ENCODE peak calls at places on chromosomes 13 and 19, in five cellular contexts. J, K, N, H and M are unnamed samples.

GRCh38 chr13:98108330-98108729 is 34.6 kb upstream of the FARP1 start:
- DNase-seq in J (no peak), K (no peak), N (no peak), H (no peak), M (peak; percentile 55)

GRCh38 chr19:16588824-16589577 is 16.8 kb upstream of the SLC35E1 start:
- DNase-seq in J (no peak), K (no peak), N (no peak), H (no peak), M (no peak)

GRCh38 chr13:49936085-49936942 is at the start of gene SPRYD7:
- DNase-seq in J (peak; percentile 100), K (peak; percentile 88), N (peak; percentile 99), H (peak; percentile 98), M (peak; percentile 98)

GRCh38 chr13:37132211-37132610 is 26.7 kb upstream of the CSNK1A1L start:
- DNase-seq in J (no peak), K (no peak), N (no peak), H (no peak), M (peak; percentile 43)

GRCh38 chr13:73248711-73249580 is 190.1 kb downstream of the KLF5 start:
- DNase-seq in J (no peak), K (no peak), N (no peak), H (peak; percentile 64), M (peak; percentile 74)

GRCh38 chr19:5016268-5016667 is 47.4 kb downstream of the KDM4B start:
- DNase-seq in J (no peak), K (no peak), N (peak; percentile 13), H (no peak), M (no peak)

GRCh38 chr19:7871280-7871529 is 3.0 kb downstream of the PRR36 start:
- DNase-seq in J (no peak), K (no peak), N (no peak), H (no peak), M (no peak)

GRCh38 chr13:25939961-25940687 is 111.7 kb downstream of the SHISA2 start:
- DNase-seq in J (no peak), K (no peak), N (no peak), H (no peak), M (no peak)

GRCh38 chr13:95185851-95186250 is 115.4 kb downstream of the ABCC4 start:
- DNase-seq in J (no peak), K (no peak), N (no peak), H (no peak), M (no peak)

GRCh38 chr19:4582980-4583842 is 23.7 kb upstream of the SEMA6B start:
- DNase-seq in J (no peak), K (no peak), N (no peak), H (no peak), M (no peak)

GRCh38 chr13:28204690-28205443 is 66.5 kb downstream of the PAN3 start:
- DNase-seq in J (no peak), K (no peak), N (no peak), H (no peak), M (no peak)

GRCh38 chr13:102830646-102831045 is 15.2 kb upstream of the ERCC5 start:
- DNase-seq in J (no peak), K (no peak), N (no peak), H (peak; percentile 41), M (no peak)

GRCh38 chr13:22744688-22745452 is 435.9 kb upstream of the SGCG start:
- DNase-seq in J (no peak), K (no peak), N (no peak), H (no peak), M (no peak)

GRCh38 chr19:1512671-1513491 is at the start of gene ADAMTSL5:
- DNase-seq in J (peak; percentile 81), K (no peak), N (peak; percentile 81), H (peak; percentile 60), M (peak; percentile 71)

GRCh38 chr13:51823861-51824260 is 19.9 kb upstream of the DHRS12 start:
- DNase-seq in J (no peak), K (no peak), N (no peak), H (no peak), M (no peak)

GRCh38 chr19:13146763-13147563 is 3.2 kb downstream of the STX10 start:
- DNase-seq in J (no peak), K (no peak), N (no peak), H (peak; percentile 63), M (peak; percentile 71)

GRCh38 chr19:14058182-14059092 is 3.4 kb downstream of the PALM3 start:
- DNase-seq in J (no peak), K (no peak), N (no peak), H (no peak), M (no peak)

GRCh38 chr13:77728265-77728966 is 30.9 kb downstream of the SLAIN1 start:
- DNase-seq in J (no peak), K (no peak), N (no peak), H (no peak), M (no peak)

GRCh38 chr19:16062789-16063188 is 13.5 kb upstream of the TPM4 start:
- DNase-seq in J (peak; percentile 81), K (no peak), N (peak; percentile 75), H (peak; percentile 70), M (no peak)

GRCh38 chr13:111966969-111967368 is 100.0 kb upstream of the SOX1 start:
- DNase-seq in J (no peak), K (no peak), N (no peak), H (no peak), M (no peak)

GRCh38 chr13:73767747-73768315 is 366.4 kb downstream of the KLF12 start:
- DNase-seq in J (no peak), K (no peak), N (no peak), H (no peak), M (no peak)

GRCh38 chr13:39712626-39713025 is 57.2 kb downstream of the COG6 start:
- DNase-seq in J (no peak), K (no peak), N (no peak), H (no peak), M (no peak)

GRCh38 chr19:55156202-55157063 is 1.1 kb downstream of the TNNI3 start:
- DNase-seq in J (peak; percentile 79), K (no peak), N (peak; percentile 81), H (peak; percentile 65), M (no peak)

GRCh38 chr13:91277013-91277676 is 70.3 kb upstream of the MIR17HG start:
- DNase-seq in J (no peak), K (no peak), N (no peak), H (no peak), M (no peak)

GRCh38 chr19:37977992-37978391 is 71.0 kb downstream of the SIPA1L3 start:
- DNase-seq in J (peak; percentile 49), K (no peak), N (no peak), H (no peak), M (peak; percentile 43)

GRCh38 chr13:42990147-42990990 is 1.7 kb downstream of the EPSTI1 start:
- DNase-seq in J (no peak), K (no peak), N (no peak), H (no peak), M (peak; percentile 72)

GRCh38 chr13:49652691-49653305 is 24.5 kb downstream of the ARL11 start:
- DNase-seq in J (no peak), K (no peak), N (no peak), H (peak; percentile 30), M (no peak)

GRCh38 chr13:94343243-94343585 is 136.3 kb downstream of the DCT start:
- DNase-seq in J (no peak), K (peak; percentile 8), N (no peak), H (no peak), M (peak; percentile 79)

GRCh38 chr19:47097396-47098217 is 16.0 kb downstream of the ZC3H4 start:
- DNase-seq in J (no peak), K (peak; percentile 36), N (peak; percentile 70), H (peak; percentile 59), M (no peak)

DNA sequence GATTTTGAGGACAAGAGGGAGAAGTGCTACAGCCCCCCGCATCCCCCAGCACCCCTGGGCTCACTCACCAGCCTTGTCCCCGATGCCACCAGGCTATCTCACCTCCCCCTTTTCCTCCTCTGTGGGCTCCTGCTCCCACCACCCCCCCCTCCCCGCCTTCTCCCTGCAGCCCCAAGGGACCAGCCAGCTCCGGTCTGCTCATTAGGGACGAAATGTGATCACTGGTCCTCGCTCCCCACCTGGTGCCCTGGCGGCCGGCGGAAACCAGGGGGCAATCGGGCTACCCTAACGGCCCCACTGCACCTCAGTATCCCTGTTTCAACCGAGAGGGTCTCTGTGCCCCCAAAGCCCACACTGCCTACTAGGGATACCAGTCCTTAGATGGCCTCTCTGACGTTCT is 2.7 kb downstream of the GPR4 start:
- DNase-seq in J (no peak), K (no peak), N (no peak), H (no peak), M (no peak)
- H3K4me3 ChIP-seq in J (peak overlapping the region; percentile 52), K (no peak overlapping the region), N (peak overlapping the region; percentile 66), H (no peak overlapping the region), M (no peak overlapping the region)

GRCh38 chr13:89694471-89694870 is 1653.0 kb upstream of the MIR17HG start:
- DNase-seq in J (no peak), K (no peak), N (no peak), H (no peak), M (no peak)

GRCh38 chr13:89695343-89696257 is 1651.9 kb upstream of the MIR17HG start:
- DNase-seq in J (no peak), K (no peak), N (no peak), H (peak; percentile 39), M (no peak)
- TF ChIP-seq CTCF in J (peak; percentile 65), K (no peak), N (peak; percentile 46), H (peak; percentile 36), M (peak; percentile 30)

GRCh38 chr19:18975864-18976263 is 34.8 kb upstream of the HOMER3 start:
- DNase-seq in J (no peak), K (no peak), N (no peak), H (no peak), M (no peak)

GRCh38 chr19:18975011-18975410 is 34.0 kb upstream of the HOMER3 start:
- DNase-seq in J (no peak), K (no peak), N (no peak), H (no peak), M (no peak)

GRCh38 chr19:18972301-18972831 is 31.3 kb upstream of the HOMER3 start:
- DNase-seq in J (no peak), K (no peak), N (no peak), H (no peak), M (peak; percentile 66)

GRCh38 chr19:18969953-18970659 is 29.1 kb upstream of the HOMER3 start:
- DNase-seq in J (no peak), K (no peak), N (no peak), H (no peak), M (no peak)

GRCh38 chr19:18972851-18973250 is 31.8 kb upstream of the HOMER3 start:
- DNase-seq in J (no peak), K (no peak), N (no peak), H (no peak), M (no peak)
- H3K4me3 ChIP-seq in J (no peak overlapping the region), K (no peak overlapping the region), N (no peak overlapping the region), H (no peak overlapping the region), M (no peak overlapping the region)

GRCh38 chr19:46076031-46076880 is 35.5 kb upstream of the IGFL4 start:
- DNase-seq in J (no peak), K (no peak), N (no peak), H (no peak), M (no peak)
- TF ChIP-seq CTCF in J (no peak), K (no peak), N (no peak), H (no peak), M (no peak)

DNA sequence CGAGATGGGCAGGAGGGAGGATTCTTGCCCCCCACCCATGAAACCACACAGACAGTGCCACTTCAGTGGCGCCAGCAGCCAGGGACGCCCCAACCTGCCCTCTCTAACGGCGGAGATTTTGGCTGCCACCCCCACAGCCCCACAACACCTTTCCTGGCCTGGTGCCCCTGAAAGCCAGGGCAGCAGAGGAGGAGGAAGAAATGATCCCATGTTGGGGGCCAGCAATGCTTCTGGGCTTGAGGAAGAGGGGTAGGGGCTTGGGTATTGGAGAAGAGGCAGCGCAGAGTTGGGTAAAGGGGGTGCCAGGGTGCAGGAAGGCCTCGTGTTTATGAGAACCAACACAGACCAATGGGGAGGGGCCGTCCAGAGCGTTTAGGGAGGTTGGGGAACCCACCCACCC is 1.7 kb downstream of the MLLT1 start:
- DNase-seq in J (no peak), K (no peak), N (no peak), H (no peak), M (no peak)
- H3K4me3 ChIP-seq in J (peak overlapping the region; percentile 87), K (no peak overlapping the region), N (no peak overlapping the region), H (peak overlapping the region; percentile 97), M (peak overlapping the region; percentile 87)